ENCODE peak calls at places on chromosome X, in seven cellular contexts. T is HCT116, A is esophagus squamous epithelium, Y is testis, S is A549, Q is GM12878, E is H1. M is an unnamed sample.

GRCh38 chrX:40922307-40922706 is 162.9 kb upstream of the USP9X start:
- DNase-seq in E (no peak), A (no peak), Y (no peak), Q (no peak), S (no peak), T (peak), M (no peak)

GRCh38 chrX:6660567-6661252 is 125.8 kb upstream of the VCX3A start:
- DNase-seq in Y (no peak), T (no peak), Q (no peak), E (no peak), A (no peak), S (no peak), M (no peak)

GRCh38 chrX:131762802-131763234 is 218.9 kb downstream of the OR13H1 start:
- DNase-seq in Y (no peak), E (no peak), A (no peak), T (no peak), S (peak), Q (peak), M (no peak)

GRCh38 chrX:38732866-38733265 is 68.4 kb upstream of the MID1IP1 start:
- DNase-seq in S (no peak), Q (no peak), E (no peak), Y (no peak), A (no peak), T (no peak), M (no peak)

GRCh38 chrX:73401591-73402266 is 45.1 kb upstream of the CDX4 start:
- DNase-seq in S (no peak), Q (no peak), T (no peak), A (no peak), Y (no peak), E (no peak), M (no peak)

GRCh38 chrX:18875256-18875878 is 108.5 kb downstream of the PHKA2 start:
- DNase-seq in T (no peak), A (no peak), Y (no peak), Q (no peak), E (no peak), S (no peak), M (no peak)

GRCh38 chrX:133437356-133437755 is 22.1 kb upstream of the GPC4 start:
- DNase-seq in T (no peak), E (no peak), A (no peak), Q (no peak), S (no peak), Y (no peak), M (no peak)

GRCh38 chrX:123884809-123885408 is 25.1 kb downstream of the XIAP start:
- DNase-seq in A (no peak), E (no peak), Q (no peak), Y (peak), S (peak), T (no peak), M (no peak)

GRCh38 chrX:26613951-26614350 is 398.0 kb downstream of the MAGEB5 start:
- DNase-seq in Y (no peak), T (no peak), A (no peak), S (no peak), E (no peak), Q (no peak), M (no peak)

GRCh38 chrX:72274526-72274925 is 2.5 kb downstream of the RPS4X start:
- DNase-seq in Q (no peak), E (no peak), Y (no peak), S (no peak), A (no peak), T (no peak), M (no peak)

GRCh38 chrX:134764202-134764785 is 106.0 kb upstream of the PLAC1 start:
- DNase-seq in A (no peak), Q (no peak), E (no peak), Y (no peak), S (peak), T (peak), M (no peak)

GRCh38 chrX:37998586-37999267 is 7.6 kb upstream of the SYTL5 start:
- DNase-seq in E (no peak), Y (no peak), T (peak), A (no peak), S (peak), Q (no peak), M (no peak)

GRCh38 chrX:65607070-65607742 is 60.2 kb upstream of the MSN start:
- DNase-seq in T (no peak), S (no peak), E (no peak), A (no peak), Y (no peak), Q (no peak), M (no peak)

GRCh38 chrX:69060631-69061408 is 104.4 kb downstream of the PJA1 start:
- DNase-seq in T (peak), A (no peak), Y (peak), S (no peak), E (no peak), Q (no peak), M (peak)

DNA sequence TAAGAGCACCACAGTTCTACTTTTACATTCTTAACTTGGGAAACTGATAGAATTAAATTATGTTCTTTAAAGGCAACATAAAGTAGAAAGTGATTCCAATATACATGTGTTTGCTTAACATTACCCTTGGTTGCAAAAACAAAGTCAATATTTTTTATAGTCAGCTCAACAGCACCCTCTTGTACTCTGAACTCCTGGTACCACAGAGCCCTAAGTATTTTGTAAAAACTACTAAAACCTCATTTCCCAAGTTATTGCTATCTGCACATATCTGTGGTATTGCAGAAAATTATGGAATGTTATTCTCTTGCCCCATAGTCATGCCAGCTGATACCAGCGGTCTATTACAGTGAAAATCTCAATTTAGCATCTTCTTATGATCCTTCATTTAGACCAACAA is 2.9 kb downstream of the KIF4A start:
- DNase-seq in T (no peak), Q (no peak), E (no peak), A (no peak), Y (no peak), S (no peak), M (no peak)
- H3K4me3 ChIP-seq in T (no peak), Q (peak), E (no peak), A (no peak), Y (no peak), S (no peak), M (no peak)

DNA sequence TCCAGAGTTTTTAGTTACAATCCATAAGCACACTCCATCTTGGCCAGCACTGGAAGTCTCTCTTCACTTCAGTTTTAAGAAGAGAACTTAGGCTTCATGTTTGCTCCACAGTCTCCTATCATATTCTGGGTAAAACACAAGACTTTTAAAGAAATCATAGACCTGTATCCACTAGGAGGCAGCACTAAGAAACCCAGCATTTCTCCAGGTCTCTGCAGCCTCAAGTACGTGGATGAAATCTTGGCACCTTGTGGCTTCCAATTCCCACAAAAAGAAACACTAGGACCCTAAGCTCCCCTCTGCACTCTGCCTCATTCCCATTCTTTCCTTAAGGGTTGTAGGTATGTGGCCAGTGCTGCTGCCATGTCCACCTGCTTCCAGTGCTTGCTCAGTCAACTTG is 367.3 kb upstream of the CASK start:
- DNase-seq in Q (no peak), A (no peak), S (no peak), T (peak), E (no peak), Y (no peak), M (no peak)
- TF ChIP-seq CTCF in Q (no peak), A (no peak), S (no peak), T (peak), E (peak), Y (no peak), M (no peak)

GRCh38 chrX:154486396-154487207 is at the start of gene UBL4A:
- DNase-seq in T (peak), S (peak), E (no peak), A (no peak), Y (peak), Q (no peak), M (no peak)
- TF ChIP-seq POLR2A in T (no peak), S (peak), E (no peak), A (no peak), Y (no peak), Q (peak), M (no peak)

DNA sequence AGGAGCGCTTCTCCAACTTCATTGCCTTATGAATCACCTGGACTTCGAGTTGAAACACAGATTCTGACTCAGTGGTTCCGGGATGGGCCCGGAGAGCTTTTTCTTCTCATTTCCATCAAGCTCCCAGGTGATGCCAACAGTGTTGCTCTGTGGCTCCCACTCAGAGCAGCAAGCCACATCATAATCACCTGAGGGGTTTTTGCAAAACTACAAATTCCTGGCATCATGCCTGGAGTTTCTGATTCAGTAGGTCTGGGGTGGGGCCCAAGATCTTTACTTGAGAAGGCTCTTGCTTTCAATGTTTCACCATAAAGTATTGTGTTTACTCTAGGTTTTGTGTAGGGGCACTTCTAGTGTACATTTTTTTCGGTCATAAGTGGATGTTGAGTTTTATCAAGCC is 7.0 kb downstream of the MTM1 start:
- DNase-seq in T (peak), Y (no peak), A (no peak), S (no peak), Q (no peak), E (no peak), M (no peak)
- H3K4me3 ChIP-seq in T (no peak), Y (no peak), A (peak), S (no peak), Q (peak), E (no peak), M (no peak)

DNA sequence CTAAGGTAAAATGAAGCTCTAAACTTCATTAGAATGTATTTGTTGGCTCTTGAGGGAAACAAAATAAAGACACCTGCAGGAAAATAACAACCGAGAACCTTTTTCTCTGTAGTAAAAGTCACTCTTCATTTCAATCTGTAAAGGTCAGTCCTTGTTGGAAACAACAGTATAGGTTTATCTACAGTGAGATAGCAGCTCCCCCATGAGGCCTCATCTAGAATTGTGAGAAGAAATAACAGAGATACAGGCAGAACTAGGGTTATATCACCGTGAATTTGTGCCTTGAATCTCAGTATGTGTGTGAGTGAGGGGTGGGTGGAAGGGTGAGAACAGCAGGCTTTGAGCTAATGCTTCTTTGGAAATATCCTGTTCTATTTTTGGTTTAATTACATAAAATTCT is 107.8 kb upstream of the FMR1 start:
- DNase-seq in Y (peak), T (no peak), A (no peak), S (peak), Q (no peak), E (no peak), M (no peak)
- TF ChIP-seq CTCF in Y (no peak), T (peak), A (peak), S (peak), Q (peak), E (peak), M (no peak)

DNA sequence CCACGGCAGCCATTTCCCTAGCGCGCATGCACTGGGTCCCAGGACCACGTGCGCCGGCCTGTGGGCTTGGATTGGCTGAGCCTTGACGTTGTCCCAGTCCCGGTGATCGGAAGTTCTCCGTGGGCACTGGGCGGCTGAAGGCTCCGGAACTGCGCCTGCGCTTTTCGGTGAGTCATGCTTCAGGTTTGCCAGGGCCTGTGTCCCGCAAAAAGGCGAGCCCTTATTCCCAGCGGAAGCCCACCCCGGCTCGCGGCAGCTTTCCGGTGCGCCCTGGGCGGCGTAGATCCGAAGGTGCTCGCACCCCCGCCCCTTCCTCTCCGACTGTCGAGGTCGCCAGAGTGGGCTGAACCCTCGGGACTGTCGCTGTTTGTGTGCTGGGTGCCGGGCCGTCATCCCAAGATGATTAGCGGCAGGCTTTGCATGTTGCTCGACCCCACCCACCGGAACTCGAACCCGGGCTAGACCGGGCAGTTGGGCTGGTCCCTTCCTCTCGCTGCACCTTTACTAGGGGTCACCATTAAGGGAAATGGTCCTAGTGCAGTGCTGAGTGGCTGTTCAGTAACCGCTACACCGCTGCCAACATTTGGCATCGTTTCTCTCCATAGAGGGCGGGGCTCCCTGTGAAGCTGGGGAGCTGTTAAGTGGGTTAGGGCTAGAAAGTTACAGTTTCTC is at the start of gene TCEANC:
- DNase-seq in Y (peak), A (peak), Q (peak), E (peak), T (peak), S (peak), M (peak)
- TF ChIP-seq POLR2A in Y (no peak), A (no peak), Q (peak), E (no peak), T (peak), S (peak), M (peak)

GRCh38 chrX:45768666-45769065 is 568.0 kb upstream of the DIPK2B start:
- DNase-seq in E (no peak), Q (no peak), Y (no peak), T (no peak), A (no peak), S (no peak), M (no peak)

GRCh38 chrX:45769919-45770582 is 569.4 kb upstream of the DIPK2B start:
- DNase-seq in A (peak), Y (peak), E (no peak), Q (peak), S (peak), T (no peak), M (peak)

GRCh38 chrX:45774961-45775360 is 574.3 kb upstream of the DIPK2B start:
- DNase-seq in S (no peak), Q (no peak), T (no peak), E (no peak), A (no peak), Y (no peak), M (no peak)

GRCh38 chrX:45771114-45771513 is 570.4 kb upstream of the DIPK2B start:
- DNase-seq in E (no peak), Q (no peak), T (peak), S (peak), A (no peak), Y (no peak), M (no peak)

DNA sequence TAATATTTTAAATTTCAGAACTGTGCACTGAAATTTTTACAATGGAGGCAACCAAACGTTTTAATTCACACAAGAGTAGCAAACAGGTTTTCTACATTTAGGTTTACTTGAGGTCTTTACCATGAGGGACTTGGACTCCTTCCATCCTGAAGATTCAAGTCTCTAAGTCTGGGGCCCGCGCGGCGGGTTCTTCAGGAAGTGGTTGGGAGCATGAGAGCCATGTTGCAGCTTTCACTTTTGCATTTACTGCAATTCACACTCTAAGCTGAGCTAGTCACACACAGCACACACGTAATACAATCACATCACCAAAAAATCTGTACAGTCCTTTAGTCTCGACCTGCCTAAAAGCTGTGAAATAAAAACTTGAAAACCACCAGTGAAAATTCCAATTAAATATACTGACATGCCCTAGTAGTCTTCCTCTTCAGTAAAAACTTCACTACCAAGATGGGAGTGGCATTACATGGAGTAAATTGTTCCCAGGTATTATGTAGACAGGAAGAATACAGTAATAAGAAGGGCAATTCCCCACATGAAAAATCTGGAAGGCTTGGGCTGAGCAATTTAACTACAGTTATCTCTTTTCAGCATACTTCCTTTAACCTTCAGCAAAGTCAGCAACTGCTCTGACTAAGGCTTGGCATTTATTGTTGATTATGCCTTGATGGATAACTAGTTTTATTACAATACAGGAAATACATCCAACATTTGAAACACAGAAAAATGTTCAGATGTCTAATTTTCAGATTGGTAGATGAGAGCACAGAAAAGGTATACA is 571.1 kb upstream of the DIPK2B start:
- DNase-seq in E (no peak), S (no peak), Y (no peak), A (no peak), Q (no peak), T (no peak), M (no peak)
- H3K4me3 ChIP-seq in E (no peak), S (peak), Y (no peak), A (peak), Q (no peak), T (peak), M (no peak)

DNA sequence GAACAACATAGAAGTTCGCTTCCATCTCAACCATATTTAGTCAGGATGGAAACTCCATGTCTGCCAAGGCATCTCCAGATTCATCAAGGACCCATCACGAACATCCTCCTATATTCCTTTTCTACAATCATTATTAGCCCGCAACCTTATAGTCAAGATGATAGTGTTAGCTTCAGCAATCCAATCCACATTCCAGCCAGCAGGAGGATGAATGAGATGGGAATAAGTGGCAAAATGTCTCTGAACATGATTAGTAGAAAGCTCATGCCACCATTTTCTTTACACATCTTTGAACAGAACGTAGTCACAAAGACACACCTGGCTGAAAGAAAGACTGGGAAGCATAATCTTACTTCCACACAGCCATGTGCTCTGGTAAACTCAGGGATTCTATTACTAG is 18.6 kb upstream of the NR0B1 start:
- DNase-seq in A (no peak), S (no peak), E (no peak), Y (no peak), Q (no peak), T (no peak), M (no peak)
- TF ChIP-seq CTCF in A (no peak), S (no peak), E (no peak), Y (no peak), Q (no peak), T (no peak), M (no peak)

GRCh38 chrX:16722481-16722880 is 3.1 kb downstream of the SYAP1 start:
- DNase-seq in S (no peak), E (no peak), T (no peak), Q (no peak), A (no peak), Y (no peak), M (no peak)
- TF ChIP-seq POLR2A in S (no peak), E (no peak), T (no peak), Q (no peak), A (no peak), Y (no peak), M (no peak)

DNA sequence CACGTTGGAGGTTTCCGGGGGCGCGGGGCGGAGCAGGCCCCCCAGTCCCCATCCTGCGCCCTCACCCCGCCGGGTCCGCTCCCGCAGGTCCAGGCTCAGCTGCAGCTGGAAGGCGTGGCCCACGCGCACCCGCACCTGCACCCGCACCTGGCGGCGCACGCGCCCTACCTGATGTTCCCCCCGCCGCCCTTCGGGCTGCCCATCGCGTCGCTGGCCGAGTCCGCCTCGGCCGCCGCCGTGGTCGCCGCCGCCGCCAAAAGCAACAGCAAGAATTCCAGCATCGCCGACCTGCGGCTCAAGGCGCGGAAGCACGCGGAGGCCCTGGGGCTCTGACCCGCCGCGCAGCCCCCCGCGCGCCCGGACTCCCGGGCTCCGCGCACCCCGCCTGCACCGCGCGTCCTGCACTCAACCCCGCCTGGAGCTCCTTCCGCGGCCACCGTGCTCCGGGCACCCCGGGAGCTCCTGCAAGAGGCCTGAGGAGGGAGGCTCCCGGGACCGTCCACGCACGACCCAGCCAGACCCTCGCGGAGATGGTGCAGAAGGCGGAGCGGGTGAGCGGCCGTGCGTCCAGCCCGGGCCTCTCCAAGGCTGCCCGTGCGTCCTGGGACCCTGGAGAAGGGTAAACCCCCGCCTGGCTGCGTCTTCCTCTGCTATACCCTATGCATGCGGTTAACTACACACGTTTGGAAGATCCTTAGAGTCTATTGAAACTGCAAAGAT is 13.9 kb downstream of the SHOX start:
- DNase-seq in S (no peak), A (no peak), Q (no peak), T (no peak), E (no peak), Y (no peak), M (peak)
- H3K4me3 ChIP-seq in S (no peak), A (no peak), Q (no peak), T (no peak), E (peak), Y (peak), M (no peak)